ENCODE peak calls at places on chromosomes 7 and 10, in six cellular contexts. R, Y, V, Q, A and M are unnamed samples. For H3K4me1 and H3K27me3, the result is how much of the 10 kb centered on the place peaks cover.

GRCh38 chr7:5634107-5634950 is 147.1 kb downstream of the RNF216 start:
- DNase-seq in A (peak), V (no peak), R (peak), Y (peak), Q (peak), M (no peak)

GRCh38 chr10:69787681-69788080 is 14.0 kb upstream of the COL13A1 start:
- DNase-seq in A (no peak), Y (no peak), Q (no peak), R (no peak), V (no peak), M (no peak)

GRCh38 chr7:140517546-140518369 is 38.5 kb upstream of the MKRN1 start:
- DNase-seq in A (peak), R (peak), Q (peak), Y (peak), V (peak), M (peak)

GRCh38 chr7:100369105-100369504 is 4.2 kb upstream of the PILRA start:
- DNase-seq in A (peak), R (peak), Y (no peak), V (no peak), Q (peak), M (no peak)

GRCh38 chr7:100825760-100826545 is 1.4 kb downstream of the EPHB4 start:
- DNase-seq in V (no peak), A (no peak), Q (no peak), R (no peak), Y (no peak), M (no peak)

GRCh38 chr10:69317175-69318086 is 39.1 kb downstream of the HK1 start:
- DNase-seq in Y (peak), R (no peak), Q (no peak), A (no peak), V (no peak), M (no peak)

GRCh38 chr10:31602541-31603244 is 283.7 kb downstream of the ZEB1 start:
- DNase-seq in Y (peak), R (peak), A (peak), Q (peak), V (no peak), M (no peak)

GRCh38 chr10:78520737-78521430 is 487.2 kb downstream of the RPS24 start:
- DNase-seq in Y (peak), V (no peak), Q (no peak), R (no peak), A (no peak), M (no peak)

GRCh38 chr10:78258303-78259030 is 224.8 kb downstream of the RPS24 start:
- DNase-seq in A (no peak), Q (no peak), R (no peak), V (no peak), Y (no peak), M (no peak)

GRCh38 chr7:100016209-100016901 is 959 bp downstream of the ZKSCAN1 start:
- DNase-seq in Q (no peak), R (no peak), V (no peak), Y (no peak), A (no peak), M (no peak)

GRCh38 chr10:23035569-23035968 is 59.8 kb upstream of the MSRB2 start:
- DNase-seq in Q (no peak), V (no peak), A (no peak), Y (peak), R (no peak), M (no peak)

GRCh38 chr7:143901360-143901709 is 641 bp downstream of the TCAF1 start:
- DNase-seq in R (peak), A (peak), V (no peak), Y (no peak), Q (peak), M (no peak)

GRCh38 chr7:39734605-39735004 is 111.2 kb downstream of the RALA start:
- DNase-seq in Y (no peak), Q (no peak), V (no peak), R (no peak), A (no peak), M (no peak)

GRCh38 chr7:148182264-148182663 is 408.3 kb upstream of the C7orf33 start:
- DNase-seq in A (no peak), Y (no peak), R (no peak), Q (no peak), V (no peak), M (no peak)

GRCh38 chr7:151570366-151570915 is 50.7 kb upstream of the RHEB start:
- DNase-seq in R (no peak), Q (no peak), Y (no peak), A (no peak), V (no peak), M (no peak)

GRCh38 chr7:116674508-116675173 is 2.6 kb downstream of the MET start:
- DNase-seq in A (no peak), Y (no peak), V (no peak), Q (no peak), R (no peak), M (no peak)

GRCh38 chr7:12765431-12766100 is 78.1 kb downstream of the ARL4A start:
- DNase-seq in V (no peak), Q (no peak), Y (no peak), A (no peak), R (no peak), M (no peak)

GRCh38 chr7:56009695-56010094 is 41.5 kb downstream of the PSPH start:
- DNase-seq in R (no peak), Y (no peak), A (no peak), Q (no peak), V (no peak), M (no peak)

GRCh38 chr7:21938463-21938862 is 7.2 kb downstream of the CDCA7L start:
- DNase-seq in V (no peak), Q (no peak), Y (no peak), R (no peak), A (no peak), M (no peak)

GRCh38 chr7:494261-494687 is 25.4 kb downstream of the PDGFA start:
- DNase-seq in R (peak), Q (peak), Y (no peak), A (peak), V (no peak), M (no peak)

GRCh38 chr7:101308245-101309085 is 13.1 kb downstream of the IFT22 start:
- DNase-seq in A (no peak), R (no peak), V (no peak), Q (no peak), Y (peak), M (peak)

GRCh38 chr10:34758447-34758996 is 56.6 kb downstream of the PARD3 start:
- DNase-seq in A (no peak), Y (no peak), R (no peak), V (no peak), Q (no peak), M (no peak)

GRCh38 chr10:22816298-22816653 is 101.9 kb upstream of the PIP4K2A start:
- DNase-seq in Q (no peak), Y (no peak), R (no peak), V (no peak), A (peak), M (no peak)

GRCh38 chr7:19026888-19027287 is 90.5 kb downstream of the TWIST1 start:
- DNase-seq in Y (no peak), R (no peak), Q (no peak), V (no peak), A (no peak), M (no peak)

GRCh38 chr7:66301249-66301648 is 96.1 kb downstream of the TPST1 start:
- DNase-seq in R (no peak), Y (no peak), Q (no peak), V (no peak), A (no peak), M (no peak)

GRCh38 chr7:66296555-66296954 is 91.4 kb downstream of the TPST1 start:
- DNase-seq in Y (no peak), A (no peak), V (no peak), Q (no peak), R (no peak), M (no peak)

GRCh38 chr7:66301737-66302136 is 96.6 kb downstream of the TPST1 start:
- DNase-seq in Y (no peak), A (no peak), Q (no peak), V (no peak), R (no peak), M (no peak)

GRCh38 chr7:66297579-66297978 is 92.4 kb downstream of the TPST1 start:
- DNase-seq in Q (no peak), R (no peak), A (no peak), V (no peak), Y (no peak), M (no peak)

DNA sequence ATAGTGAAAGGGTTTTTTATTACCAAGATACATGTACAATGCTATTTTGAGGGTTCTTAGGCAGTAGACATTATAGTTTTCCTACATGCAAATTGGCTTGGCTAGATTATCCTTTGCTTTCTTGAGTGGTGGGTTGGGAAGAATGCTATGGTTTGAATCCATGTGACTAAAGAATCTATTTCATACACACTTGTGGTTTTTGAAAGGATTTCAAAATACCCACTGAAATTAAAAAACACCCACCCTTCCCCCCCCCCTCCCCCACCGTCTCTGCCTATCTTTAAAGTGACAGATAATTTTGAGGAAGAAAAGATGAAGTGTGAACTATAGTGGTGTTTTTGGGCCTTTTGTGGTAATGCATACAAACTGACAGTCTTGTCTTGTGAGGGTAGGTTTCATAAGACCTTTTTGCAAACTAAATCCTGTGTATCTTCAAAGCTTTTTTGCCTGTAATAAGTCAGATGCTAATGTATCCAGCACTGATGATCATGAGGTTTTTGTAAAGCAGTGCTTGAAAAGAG is 90.9 kb downstream of the TPST1 start:
- DNase-seq in A (no peak), Y (no peak), R (no peak), V (no peak), Q (no peak), M (no peak)
- H3K4me1 ChIP-seq in A (under half), Y (under half), R (under half), V (under half), Q (under half), M (under half)

GRCh38 chr7:45920543-45921380 is at the start of gene IGFBP3:
- DNase-seq in Q (peak), V (no peak), A (peak), R (peak), Y (peak), M (peak)
- H3K27me3 ChIP-seq in Q (under half), V (under half), A (under half), R (under half), Y (under half), M (under half)

GRCh38 chr10:103618575-103619423 is 125.3 kb downstream of the NEURL1 start:
- DNase-seq in R (peak), V (no peak), Y (no peak), Q (peak), A (peak), M (no peak)
- H3K4me1 ChIP-seq in R (under half), V (under half), Y (under half), Q (under half), A (under half), M (under half)

GRCh38 chr10:21515581-21516269 is 9.8 kb downstream of the SKIDA1 start:
- DNase-seq in R (no peak), Q (no peak), Y (no peak), V (no peak), A (no peak), M (no peak)

GRCh38 chr10:21516270-21517131 is 9.0 kb downstream of the SKIDA1 start:
- DNase-seq in Y (peak), Q (peak), R (peak), V (no peak), A (peak), M (peak)

GRCh38 chr10:21513035-21513434 is 12.4 kb downstream of the SKIDA1 start:
- DNase-seq in Q (no peak), R (no peak), Y (no peak), A (no peak), V (no peak), M (no peak)

GRCh38 chr10:21514101-21514807 is 11.2 kb downstream of the SKIDA1 start:
- DNase-seq in V (no peak), A (no peak), Y (no peak), R (no peak), Q (no peak), M (no peak)

GRCh38 chr10:21514808-21515580 is 10.5 kb downstream of the SKIDA1 start:
- DNase-seq in V (no peak), A (no peak), Q (no peak), Y (no peak), R (no peak), M (no peak)
- H3K27me3 ChIP-seq in V (half or more), A (under half), Q (under half), Y (under half), R (under half), M (half or more)

GRCh38 chr7:2525161-2525930 is 5.8 kb downstream of the LFNG start:
- DNase-seq in R (peak), Y (no peak), V (no peak), A (no peak), Q (no peak), M (no peak)
- H3K4me1 ChIP-seq in R (under half), Y (under half), V (half or more), A (under half), Q (under half), M (half or more)

GRCh38 chr7:27094304-27095049 is 1.3 kb downstream of the HOXA1 start:
- DNase-seq in V (no peak), Q (no peak), Y (peak), A (peak), R (no peak), M (no peak)
- H3K27me3 ChIP-seq in V (under half), Q (under half), Y (half or more), A (under half), R (under half), M (under half)

GRCh38 chr7:77690289-77690688 is 6.0 kb upstream of the RSBN1L start:
- DNase-seq in Q (no peak), V (no peak), Y (no peak), R (no peak), A (no peak), M (no peak)
- H3K4me1 ChIP-seq in Q (under half), V (under half), Y (under half), R (under half), A (under half), M (under half)

GRCh38 chr10:101144053-101144452 is 13.0 kb downstream of the TLX1 start:
- DNase-seq in Y (no peak), R (no peak), A (no peak), V (no peak), Q (no peak), M (no peak)

GRCh38 chr10:101146392-101147251 is 15.5 kb downstream of the TLX1 start:
- DNase-seq in Y (peak), R (no peak), A (no peak), Q (no peak), V (no peak), M (no peak)

GRCh38 chr10:101145750-101146391 is 14.8 kb downstream of the TLX1 start:
- DNase-seq in Q (no peak), R (no peak), Y (no peak), V (no peak), A (no peak), M (no peak)

GRCh38 chr10:101143354-101143648 is 12.2 kb downstream of the TLX1 start:
- DNase-seq in V (no peak), Y (no peak), Q (no peak), R (no peak), A (no peak), M (no peak)

GRCh38 chr10:101145145-101145544 is 14.0 kb downstream of the TLX1 start:
- DNase-seq in V (no peak), Y (no peak), R (no peak), Q (no peak), A (no peak), M (no peak)
- H3K27me3 ChIP-seq in V (under half), Y (half or more), R (under half), Q (under half), A (under half), M (half or more)

GRCh38 chr10:114521250-114521649 is 116.9 kb upstream of the AFAP1L2 start:
- DNase-seq in Q (no peak), V (no peak), Y (no peak), A (no peak), R (no peak), M (no peak)

GRCh38 chr10:114523876-114524275 is 119.6 kb upstream of the AFAP1L2 start:
- DNase-seq in V (no peak), A (no peak), R (no peak), Y (no peak), Q (no peak), M (peak)

GRCh38 chr10:114526497-114527238 is 122.4 kb upstream of the AFAP1L2 start:
- DNase-seq in V (peak), Q (peak), A (peak), Y (peak), R (peak), M (peak)

GRCh38 chr10:114526112-114526496 is 121.8 kb upstream of the AFAP1L2 start:
- DNase-seq in Y (no peak), V (peak), Q (no peak), A (no peak), R (no peak), M (no peak)

GRCh38 chr10:114525368-114525949 is 121.2 kb upstream of the AFAP1L2 start:
- DNase-seq in R (no peak), Y (no peak), A (no peak), V (no peak), Q (no peak), M (peak)
- H3K4me1 ChIP-seq in R (under half), Y (under half), A (under half), V (under half), Q (under half), M (half or more)